ENCODE peak calls at places on chromosomes 6 and 20, in six cellular contexts. K is GM03348; A is T-helper 2 cell; Q is naive thymus-derived CD8-positive, alpha-beta T cell; B is mesothelial cell of epicardium; H is mucosa of descending colon. V is an unnamed sample.

GRCh38 chr6:31727717-31728671 is 1.1 kb downstream of the DDAH2 start:
- DNase-seq in H (peak; percentile 43), A (no peak), K (no peak), B (no peak), Q (no peak), V (no peak)

GRCh38 chr6:3031857-3032256 is 32.2 kb downstream of the NQO2 start:
- DNase-seq in A (peak; percentile 47), B (no peak), K (no peak), Q (no peak), H (no peak), V (no peak)

GRCh38 chr6:25006565-25007001 is 70.8 kb upstream of the RIPOR2 start:
- DNase-seq in B (no peak), Q (no peak), H (peak; percentile 28), A (peak; percentile 70), K (peak; percentile 22), V (no peak)

GRCh38 chr20:21615617-21616080 is 89.8 kb upstream of the PAX1 start:
- DNase-seq in K (peak; percentile 85), A (peak; percentile 51), Q (peak; percentile 1), H (peak; percentile 65), B (peak; percentile 31), V (no peak)

GRCh38 chr6:33668914-33669313 is 42.6 kb downstream of the UQCC2 start:
- DNase-seq in H (peak; percentile 85), A (peak; percentile 86), Q (no peak), B (no peak), K (no peak), V (peak; percentile 37)

GRCh38 chr20:4063631-4064030 is 48.3 kb upstream of the RNF24 start:
- DNase-seq in H (no peak), A (no peak), K (peak; percentile 30), Q (no peak), B (no peak), V (no peak)

GRCh38 chr20:47102629-47103028 is 208.0 kb downstream of the EYA2 start:
- DNase-seq in K (peak; percentile 16), H (no peak), A (no peak), Q (no peak), B (no peak), V (no peak)

GRCh38 chr20:16243470-16243869 is 329.8 kb downstream of the KIF16B start:
- DNase-seq in H (no peak), K (no peak), Q (no peak), A (no peak), B (no peak), V (no peak)

GRCh38 chr6:35425284-35425683 is 26.9 kb upstream of the FANCE start:
- DNase-seq in K (peak; percentile 90), A (no peak), H (no peak), Q (no peak), B (no peak), V (no peak)

GRCh38 chr20:57092112-57092899 is 174.1 kb downstream of the BMP7 start:
- DNase-seq in K (peak; percentile 89), Q (peak; percentile 30), H (peak; percentile 64), A (peak; percentile 67), B (peak; percentile 48), V (peak; percentile 13)

V was measured in T-helper 17 cell.